ENCODE peak calls at places on chromosomes 6 and 20, in six cellular contexts. K is fibroblast of the aortic adventitia, U is kidney, L is A549, Z is GM23338, I is AG04450. N is an unnamed sample.

GRCh38 chr6:33783781-33784520 is 5.0 kb downstream of the LEMD2 start:
- DNase-seq in L (no peak), K (no peak), U (peak; percentile 44), I (no peak), Z (no peak), N (peak; percentile 15)

GRCh38 chr20:33441142-33441955 is 2.2 kb downstream of the SNTA1 start:
- DNase-seq in K (no peak), U (no peak), Z (peak; percentile 57), L (no peak), I (no peak), N (no peak)

GRCh38 chr6:149457316-149457884 is 27.4 kb downstream of the ZC3H12D start:
- DNase-seq in Z (no peak), K (no peak), U (no peak), I (no peak), L (no peak), N (no peak)

GRCh38 chr6:67393356-67393755 is 1241.7 kb upstream of the ADGRB3 start:
- DNase-seq in I (no peak), U (no peak), K (no peak), L (no peak), Z (no peak), N (no peak)

GRCh38 chr6:157813757-157814455 is 9.1 kb upstream of the SNX9 start:
- DNase-seq in L (no peak), I (peak; percentile 13), Z (no peak), U (no peak), K (peak; percentile 99), N (no peak)

GRCh38 chr6:41336824-41337223 is 1.4 kb downstream of the NCR2 start:
- DNase-seq in I (no peak), L (no peak), Z (no peak), K (no peak), U (no peak), N (no peak)

GRCh38 chr6:31495580-31495979 is 2.4 kb upstream of the MICB start:
- DNase-seq in U (no peak), K (peak; percentile 57), Z (no peak), L (no peak), I (no peak), N (peak; percentile 45)

GRCh38 chr6:41636803-41637178 is 1.5 kb upstream of the MDFI start:
- DNase-seq in L (no peak), K (no peak), I (no peak), U (peak; percentile 92), Z (peak; percentile 86), N (peak; percentile 95)

GRCh38 chr20:53636725-53637097 is 43.1 kb upstream of the ZNF217 start:
- DNase-seq in U (no peak), Z (no peak), L (no peak), I (no peak), K (no peak), N (no peak)

GRCh38 chr6:166745801-166746668 is 119.0 kb upstream of the RPS6KA2 start:
- DNase-seq in K (no peak), L (no peak), I (no peak), Z (no peak), U (no peak), N (no peak)

GRCh38 chr20:23533161-23533560 is 35.1 kb downstream of the CST9L start:
- DNase-seq in Z (peak; percentile 66), K (no peak), L (no peak), I (no peak), U (no peak), N (no peak)

GRCh38 chr20:24441600-24441999 is 27.8 kb upstream of the SYNDIG1 start:
- DNase-seq in K (no peak), I (no peak), Z (no peak), L (no peak), U (no peak), N (no peak)

GRCh38 chr6:100482698-100483097 is 18.0 kb upstream of the SIM1 start:
- DNase-seq in I (no peak), U (no peak), L (no peak), Z (no peak), K (no peak), N (no peak)

GRCh38 chr6:39642300-39642699 is 82.9 kb downstream of the KIF6 start:
- DNase-seq in U (no peak), Z (peak; percentile 64), K (no peak), I (no peak), L (no peak), N (peak; percentile 4)

GRCh38 chr6:35062676-35063574 is 78.2 kb downstream of the TCP11 start:
- DNase-seq in K (no peak), Z (no peak), L (no peak), I (no peak), U (no peak), N (no peak)

GRCh38 chr6:110874880-110875547 is 429 bp downstream of the AMD1 start:
- DNase-seq in Z (no peak), L (peak; percentile 30), U (peak; percentile 90), I (peak; percentile 10), K (no peak), N (no peak)

GRCh38 chr20:52279667-52280180 is 88.1 kb upstream of the ZFP64 start:
- DNase-seq in I (no peak), Z (no peak), U (no peak), K (no peak), L (no peak), N (no peak)

GRCh38 chr20:7806831-7807230 is 133.4 kb downstream of the HAO1 start:
- DNase-seq in K (peak; percentile 18), L (no peak), I (no peak), U (no peak), Z (no peak), N (peak; percentile 28)

GRCh38 chr6:159981591-159982245 is 12.8 kb downstream of the IGF2R start:
- DNase-seq in U (no peak), L (no peak), I (peak; percentile 70), K (peak; percentile 79), Z (no peak), N (peak; percentile 44)

GRCh38 chr20:21517566-21518277 is 3.9 kb upstream of the NKX2-2 start:
- DNase-seq in U (no peak), K (no peak), Z (peak; percentile 60), I (no peak), L (no peak), N (no peak)

GRCh38 chr6:119749341-119749740 is 399.8 kb upstream of the MAN1A1 start:
- DNase-seq in U (no peak), K (no peak), I (no peak), Z (no peak), L (no peak), N (no peak)

GRCh38 chr6:18493421-18493891 is 106.3 kb downstream of the RNF144B start:
- DNase-seq in L (peak; percentile 54), K (no peak), Z (no peak), I (no peak), U (no peak), N (peak; percentile 66)

GRCh38 chr6:88365230-88365629 is 199.1 kb upstream of the CNR1 start:
- DNase-seq in I (no peak), L (no peak), K (no peak), U (no peak), Z (no peak), N (no peak)

GRCh38 chr6:107716688-107717089 is 107.4 kb downstream of the SCML4 start:
- DNase-seq in I (no peak), L (peak; percentile 62), U (no peak), Z (peak; percentile 79), K (no peak), N (peak; percentile 10)

GRCh38 chr6:120916844-120917243 is 417.4 kb downstream of the TBC1D32 start:
- DNase-seq in Z (peak; percentile 9), I (no peak), K (no peak), U (no peak), L (no peak), N (no peak)

GRCh38 chr6:126548301-126548700 is 208.4 kb downstream of the CENPW start:
- DNase-seq in I (no peak), K (no peak), L (no peak), U (no peak), Z (no peak), N (no peak)

GRCh38 chr6:24640166-24640565 is 5.8 kb downstream of the KIAA0319 start:
- DNase-seq in K (no peak), I (no peak), L (no peak), U (no peak), Z (no peak), N (no peak)

GRCh38 chr6:157486632-157487031 is 105.6 kb downstream of the ZDHHC14 start:
- DNase-seq in U (no peak), K (no peak), I (no peak), L (no peak), Z (no peak), N (no peak)

GRCh38 chr6:2103644-2104523 is 141.5 kb downstream of the GMDS start:
- DNase-seq in U (no peak), I (no peak), L (peak; percentile 59), K (peak; percentile 76), Z (no peak), N (peak; percentile 74)
- TF ChIP-seq CTCF in U (peak; percentile 69), I (peak; percentile 70), L (peak; percentile 58), K (peak; percentile 63), Z (peak; percentile 44), N (peak; percentile 66)

DNA sequence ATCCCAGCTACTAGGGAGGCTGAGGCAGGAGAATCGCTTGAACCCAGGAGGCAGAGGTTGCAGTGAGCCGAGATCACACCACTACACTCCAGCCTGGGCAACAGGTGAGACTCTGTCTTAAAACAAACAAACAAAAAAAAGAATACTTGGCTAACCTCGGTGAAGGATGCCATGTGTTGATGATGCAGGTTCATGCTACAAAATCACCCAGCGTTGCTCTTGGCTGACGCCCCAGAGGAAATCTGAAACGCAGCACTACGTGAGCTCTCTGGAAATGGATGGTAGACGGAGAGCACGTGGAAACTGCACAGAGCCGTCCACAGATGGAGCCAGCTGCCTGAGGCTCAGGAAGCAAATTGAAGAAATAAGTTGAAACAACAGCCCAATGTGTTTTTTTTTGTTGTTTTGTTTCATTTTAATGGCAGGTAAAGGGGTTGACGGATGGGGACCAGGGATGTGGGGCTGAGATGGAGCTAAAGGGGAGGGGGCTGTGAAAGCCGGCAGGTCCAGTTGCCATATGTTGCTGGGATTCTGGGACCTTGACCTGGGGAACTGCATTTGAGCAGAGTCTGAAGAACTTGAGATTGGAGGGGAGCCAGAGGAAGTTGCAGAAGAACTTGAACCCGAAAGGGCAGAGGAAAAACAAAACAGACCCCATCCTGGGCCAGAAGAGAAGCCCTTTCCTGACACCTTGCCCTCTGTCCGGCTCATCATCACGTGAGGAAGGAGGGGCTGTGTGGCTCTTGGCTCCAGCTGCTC is 12.8 kb upstream of the MANBAL start:
- DNase-seq in Z (no peak), I (peak; percentile 85), L (peak; percentile 51), K (peak; percentile 86), U (no peak), N (peak; percentile 77)
- H3K4me3 ChIP-seq in Z (no peak overlapping the region), I (peak overlapping the region; percentile 25), L (no peak overlapping the region), K (no peak overlapping the region), U (no peak overlapping the region), N (no peak overlapping the region)

GRCh38 chr20:925516-925915 is 9.4 kb upstream of the ANGPT4 start:
- DNase-seq in U (no peak), L (no peak), I (no peak), Z (no peak), K (no peak), N (no peak)
- TF ChIP-seq CTCF in U (no peak), L (no peak), I (no peak), Z (no peak), K (no peak), N (no peak)

DNA sequence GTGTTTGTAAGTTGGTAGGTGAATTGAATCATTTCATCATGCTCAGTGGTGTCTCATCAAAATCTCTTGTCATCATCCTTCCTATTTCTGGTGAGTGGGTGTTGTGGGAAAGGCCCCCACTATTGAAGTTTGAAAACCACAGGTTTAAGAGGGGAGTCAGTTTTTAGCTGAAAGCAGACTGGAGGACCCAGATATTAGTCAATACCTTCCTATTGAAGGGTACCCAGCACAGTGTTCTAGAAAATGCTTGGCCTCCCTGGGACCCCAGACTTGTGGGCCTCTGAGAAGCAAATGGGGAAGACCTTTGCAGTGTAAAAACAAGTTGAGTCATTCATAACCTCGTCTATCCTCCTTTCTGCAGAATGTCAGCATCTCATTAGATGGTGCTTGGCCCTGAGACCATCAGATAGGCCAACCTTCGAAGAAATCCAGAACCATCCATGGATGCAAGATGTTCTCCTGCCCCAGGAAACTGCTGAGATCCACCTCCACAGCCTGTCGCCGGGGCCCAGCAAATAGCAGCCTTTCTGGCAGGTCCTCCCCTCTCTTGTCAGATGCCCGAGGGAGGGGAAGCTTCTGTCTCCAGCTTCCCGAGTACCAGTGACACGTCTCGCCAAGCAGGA is 3.7 kb downstream of the PIM1 start:
- DNase-seq in L (no peak), I (no peak), Z (no peak), U (no peak), K (no peak), N (peak; percentile 24)
- H3K4me3 ChIP-seq in L (no peak overlapping the region), I (peak overlapping the region; percentile 95), Z (peak overlapping the region; percentile 64), U (no peak overlapping the region), K (peak overlapping the region; percentile 96), N (no peak overlapping the region)

N was measured in epithelial cell of esophagus.